ENCODE peak calls at places on chromosome 21, in seven cellular contexts. Y is cardiac fibroblast, J is fibroblast of mammary gland, E is neural progenitor cell, X is hepatocyte, Q is coronary artery, F is GM06990. O is an unnamed sample.

GRCh38 chr21:28671549-28672195 is 321.0 kb downstream of the LTN1 start:
- DNase-seq in Q (no peak), F (no peak), E (no peak), Y (no peak), J (peak; percentile 68), X (no peak), O (no peak)

GRCh38 chr21:39386194-39386593 is 37.3 kb upstream of the HMGN1 start:
- DNase-seq in X (no peak), Y (peak; percentile 33), F (no peak), J (peak; percentile 51), Q (no peak), E (no peak), O (no peak)

GRCh38 chr21:16800536-16800935 is 712.3 kb upstream of the CXADR start:
- DNase-seq in E (no peak), X (no peak), Y (no peak), Q (no peak), F (no peak), J (no peak), O (no peak)

GRCh38 chr21:37166733-37167132 is 93.7 kb downstream of the TTC3 start:
- DNase-seq in X (peak; percentile 7), Y (peak; percentile 26), F (no peak), E (peak; percentile 26), J (no peak), Q (no peak), O (no peak)

GRCh38 chr21:34192646-34193285 is 119.4 kb downstream of the MRPS6 start:
- DNase-seq in J (no peak), Q (no peak), E (no peak), X (no peak), Y (no peak), F (peak; percentile 27), O (no peak)

GRCh38 chr21:26719750-26720149 is 125.5 kb downstream of the ADAMTS1 start:
- DNase-seq in J (no peak), Y (no peak), F (no peak), X (no peak), E (no peak), Q (no peak), O (no peak)

GRCh38 chr21:32391755-32392154 is 1.1 kb downstream of the URB1 start:
- DNase-seq in Y (no peak), F (no peak), X (no peak), E (no peak), J (no peak), Q (no peak), O (no peak)

GRCh38 chr21:46474365-46474764 is 15.7 kb downstream of the DIP2A start:
- DNase-seq in Y (no peak), X (no peak), Q (no peak), E (no peak), J (no peak), F (no peak), O (no peak)

GRCh38 chr21:15207635-15208370 is 143.0 kb upstream of the NRIP1 start:
- DNase-seq in E (no peak), X (no peak), Y (no peak), J (no peak), Q (no peak), F (no peak), O (no peak)

GRCh38 chr21:22544747-22545146 is 1546.5 kb downstream of the NCAM2 start:
- DNase-seq in F (no peak), Q (no peak), Y (no peak), E (no peak), J (no peak), X (no peak), O (no peak)

GRCh38 chr21:44298301-44298700 is 1.6 kb upstream of the PFKL start:
- DNase-seq in J (no peak), E (no peak), X (no peak), Y (no peak), F (no peak), Q (no peak), O (no peak)

GRCh38 chr21:41318218-41318617 is 1.6 kb downstream of the FAM3B start:
- DNase-seq in J (no peak), E (no peak), Y (no peak), X (no peak), F (no peak), Q (no peak), O (no peak)

GRCh38 chr21:41316200-41316599 is 401 bp upstream of the FAM3B start:
- DNase-seq in F (no peak), X (no peak), Q (peak; percentile 58), Y (no peak), J (no peak), E (no peak), O (peak; percentile 25)

GRCh38 chr21:41315726-41316125 is 875 bp upstream of the FAM3B start:
- DNase-seq in X (no peak), E (no peak), J (no peak), Q (peak; percentile 69), F (no peak), Y (no peak), O (no peak)

GRCh38 chr21:41317458-41317857 is 857 bp downstream of the FAM3B start:
- DNase-seq in Q (no peak), X (no peak), Y (no peak), J (no peak), E (no peak), F (no peak), O (no peak)

DNA sequence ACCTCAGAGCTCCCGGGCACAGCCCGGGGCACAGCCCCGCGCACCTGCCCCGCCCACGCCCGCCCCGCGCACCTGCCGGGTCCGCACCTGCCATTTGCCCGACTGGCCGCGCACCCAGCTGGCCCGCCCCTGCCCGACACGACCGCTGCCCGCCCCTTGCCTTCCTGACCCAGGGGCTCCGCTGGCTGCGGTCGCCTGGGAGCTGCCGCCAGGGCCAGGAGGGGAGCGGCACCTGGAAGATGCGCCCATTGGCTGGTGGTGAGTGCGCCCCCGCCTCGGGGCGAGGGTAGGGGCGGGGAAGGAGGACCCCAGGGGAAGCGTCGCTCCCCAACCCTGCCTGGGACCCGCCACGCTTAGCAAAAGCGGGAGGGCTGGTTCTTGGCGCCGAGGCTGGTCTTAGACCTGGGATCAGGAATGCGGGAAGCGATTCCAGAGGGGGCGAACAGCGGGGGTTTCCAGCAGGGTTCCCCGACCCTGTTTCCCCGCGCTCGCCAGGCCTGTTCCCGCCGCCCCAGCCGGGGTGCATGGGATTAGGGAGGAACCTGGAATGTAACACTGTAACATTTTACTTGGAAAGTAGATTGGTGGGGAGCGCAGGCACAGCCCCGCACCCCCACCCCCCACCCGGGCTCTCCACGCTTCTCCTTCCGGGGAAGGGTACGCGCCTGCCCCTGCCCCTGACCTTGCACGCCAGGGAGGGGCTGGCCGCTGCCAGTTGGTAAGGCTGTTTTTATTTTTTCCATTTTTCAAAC is at the start of gene FAM3B:
- DNase-seq in Q (peak; percentile 40), X (peak; percentile 69), F (no peak), Y (no peak), J (no peak), E (peak; percentile 69), O (peak; percentile 47)
- H3K4me3 ChIP-seq in Q (peak within 1 kb of the TSS; percentile 66), X (peak within 1 kb of the TSS; percentile 52), F (no peak within 1 kb of the TSS), Y (no peak within 1 kb of the TSS), J (no peak within 1 kb of the TSS), E (peak within 1 kb of the TSS; percentile 57), O (peak within 1 kb of the TSS; percentile 17)

GRCh38 chr21:41916888-41917433 is 36.9 kb downstream of the C2CD2 start:
- DNase-seq in Y (no peak), Q (no peak), J (no peak), X (no peak), F (no peak), E (no peak), O (no peak)
- TF ChIP-seq CTCF in Y (no peak), Q (no peak), J (no peak), X (peak; percentile 4), F (peak; percentile 7), E (no peak), O (no peak)

DNA sequence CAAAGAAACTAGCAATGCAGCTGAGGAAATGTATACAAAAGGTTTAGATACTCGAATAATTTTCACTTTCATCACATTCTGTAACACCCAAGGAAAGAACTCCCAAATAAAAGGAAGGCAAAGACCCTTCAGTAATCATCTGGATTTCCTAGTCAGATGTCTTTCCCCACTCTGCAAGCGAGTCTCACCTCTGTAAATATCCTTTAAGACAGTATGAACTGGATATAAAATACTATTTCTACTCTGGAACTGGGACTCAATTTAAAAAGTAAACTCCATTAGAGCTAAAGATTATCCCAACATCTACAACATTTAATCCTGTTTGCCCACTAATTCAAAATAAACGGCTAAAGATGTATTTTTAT is 27.0 kb downstream of the C2CD2 start:
- DNase-seq in J (no peak), E (no peak), X (no peak), Y (no peak), F (no peak), Q (no peak), O (no peak)
- H3K4me3 ChIP-seq in J (no peak overlapping the region), E (no peak overlapping the region), X (no peak overlapping the region), Y (peak overlapping the region; percentile 43), F (peak overlapping the region; percentile 60), Q (peak overlapping the region; percentile 71), O (peak overlapping the region; percentile 33)

GRCh38 chr21:40847956-40848355 is 998 bp upstream of the DSCAM start:
- DNase-seq in X (no peak), F (no peak), Y (no peak), J (no peak), E (peak; percentile 31), Q (no peak), O (no peak)
- TF ChIP-seq CTCF in X (no peak), F (no peak), Y (no peak), J (no peak), E (peak; percentile 17), Q (no peak), O (no peak)

GRCh38 chr21:45454924-45455315 is 50.0 kb downstream of the COL18A1 start:
- DNase-seq in X (no peak), F (no peak), Q (no peak), J (no peak), Y (peak; percentile 58), E (no peak), O (no peak)

GRCh38 chr21:45457161-45457831 is 52.3 kb downstream of the COL18A1 start:
- DNase-seq in J (no peak), Q (no peak), Y (no peak), X (no peak), E (no peak), F (no peak), O (no peak)

GRCh38 chr21:45455321-45456013 is 50.5 kb downstream of the COL18A1 start:
- DNase-seq in J (peak; percentile 42), E (no peak), Q (no peak), Y (peak; percentile 69), X (no peak), F (no peak), O (no peak)

GRCh38 chr21:45456836-45457160 is 51.8 kb downstream of the COL18A1 start:
- DNase-seq in J (no peak), Y (no peak), Q (no peak), E (no peak), F (no peak), X (no peak), O (no peak)

DNA sequence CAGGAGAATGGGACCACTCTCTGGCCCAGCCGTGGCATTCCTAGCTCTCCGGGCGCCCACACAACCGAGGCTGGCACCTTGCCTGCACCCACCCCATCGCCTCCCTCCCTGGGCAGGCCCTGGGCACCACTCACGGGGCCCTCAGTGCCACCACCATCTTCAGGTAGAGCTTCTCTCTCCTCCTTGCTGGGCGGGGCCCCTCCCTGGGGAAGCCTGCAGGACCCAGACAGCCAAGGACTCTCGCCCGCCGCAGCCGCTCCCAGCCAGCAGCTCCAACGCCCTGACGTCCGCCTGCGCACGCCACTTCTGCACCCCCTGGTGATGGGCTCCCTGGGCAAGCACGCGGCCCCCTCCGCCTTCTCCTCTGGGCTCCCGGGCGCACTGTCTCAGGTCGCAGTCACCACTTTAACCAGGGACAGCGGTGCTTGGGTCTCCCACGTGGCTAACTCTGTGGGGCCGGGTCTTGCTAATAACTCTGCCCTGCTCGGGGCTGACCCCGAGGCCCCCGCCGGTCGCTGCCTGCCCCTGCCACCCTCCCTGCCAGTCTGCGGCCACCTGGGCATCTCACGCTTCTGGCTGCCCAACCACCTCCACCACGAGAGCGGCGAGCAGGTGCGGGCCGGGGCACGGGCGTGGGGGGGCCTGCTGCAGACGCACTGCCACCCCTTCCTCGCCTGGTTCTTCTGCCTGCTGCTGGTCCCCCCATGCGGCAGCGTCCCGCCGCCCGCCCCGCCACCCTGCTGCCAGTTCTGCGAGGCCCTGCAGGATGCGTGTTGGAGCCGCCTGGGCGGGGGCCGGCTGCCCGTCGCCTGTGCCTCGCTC is 51.3 kb downstream of the COL18A1 start:
- DNase-seq in F (no peak), E (no peak), J (no peak), X (no peak), Y (no peak), Q (no peak), O (no peak)
- H3K4me3 ChIP-seq in F (no peak overlapping the region), E (no peak overlapping the region), J (no peak overlapping the region), X (no peak overlapping the region), Y (no peak overlapping the region), Q (peak overlapping the region; percentile 64), O (peak overlapping the region; percentile 12)

O was measured in transverse colon.